ENCODE peak calls at places on chromosomes 11 and 22, in eight cellular contexts. One of them, this sample, is unnamed.

GRCh38 chr11:9109858-9110731 is 18.7 kb upstream of the SCUBE2 start:
- DNase-seq in NCI-H146: no peak
- DNase-seq in fibroblast of the aortic adventitia: no peak
- DNase-seq in WTC11: no peak
- DNase-seq in AG09309: no peak
- DNase-seq in DMS79 treated with DMSO at 0.1 percent for 48 hours: no peak
- DNase-seq in head of caudate nucleus: no peak
- DNase-seq in sciatic nerve: no peak
- DNase-seq in this sample: no peak

GRCh38 chr11:79314906-79315689 is 125.7 kb downstream of the TENM4 start:
- DNase-seq in NCI-H146: no peak
- DNase-seq in fibroblast of the aortic adventitia: peak
- DNase-seq in WTC11: peak
- DNase-seq in AG09309: no peak
- DNase-seq in DMS79 treated with DMSO at 0.1 percent for 48 hours: no peak
- DNase-seq in head of caudate nucleus: no peak
- DNase-seq in sciatic nerve: no peak
- DNase-seq in this sample: peak

GRCh38 chr22:40215266-40215665 is 37.5 kb downstream of the TNRC6B start:
- DNase-seq in NCI-H146: no peak
- DNase-seq in fibroblast of the aortic adventitia: no peak
- DNase-seq in WTC11: no peak
- DNase-seq in AG09309: no peak
- DNase-seq in DMS79 treated with DMSO at 0.1 percent for 48 hours: no peak
- DNase-seq in head of caudate nucleus: peak
- DNase-seq in sciatic nerve: no peak
- DNase-seq in this sample: peak

GRCh38 chr11:48148749-48149148 is 67.9 kb upstream of the OR4B1 start:
- DNase-seq in NCI-H146: no peak
- DNase-seq in fibroblast of the aortic adventitia: peak
- DNase-seq in WTC11: no peak
- DNase-seq in AG09309: no peak
- DNase-seq in DMS79 treated with DMSO at 0.1 percent for 48 hours: no peak
- DNase-seq in head of caudate nucleus: no peak
- DNase-seq in sciatic nerve: no peak
- DNase-seq in this sample: peak

GRCh38 chr11:84097186-84097585 is 811.0 kb upstream of the CCDC90B start:
- DNase-seq in NCI-H146: no peak
- DNase-seq in fibroblast of the aortic adventitia: peak
- DNase-seq in WTC11: no peak
- DNase-seq in AG09309: no peak
- DNase-seq in DMS79 treated with DMSO at 0.1 percent for 48 hours: no peak
- DNase-seq in head of caudate nucleus: no peak
- DNase-seq in sciatic nerve: no peak
- DNase-seq in this sample: peak

GRCh38 chr11:95911369-95911759 is 12.5 kb downstream of the MTMR2 start:
- DNase-seq in NCI-H146: no peak
- DNase-seq in fibroblast of the aortic adventitia: no peak
- DNase-seq in WTC11: no peak
- DNase-seq in AG09309: no peak
- DNase-seq in DMS79 treated with DMSO at 0.1 percent for 48 hours: no peak
- DNase-seq in head of caudate nucleus: no peak
- DNase-seq in sciatic nerve: no peak
- DNase-seq in this sample: no peak

GRCh38 chr22:33579448-33580093 is 340.7 kb downstream of the LARGE1 start:
- DNase-seq in NCI-H146: peak
- DNase-seq in fibroblast of the aortic adventitia: peak
- DNase-seq in WTC11: peak
- DNase-seq in AG09309: peak
- DNase-seq in DMS79 treated with DMSO at 0.1 percent for 48 hours: no peak
- DNase-seq in head of caudate nucleus: peak
- DNase-seq in sciatic nerve: peak
- DNase-seq in this sample: peak

GRCh38 chr11:95923730-95924413 is at the start of gene MTMR2:
- DNase-seq in NCI-H146: peak
- DNase-seq in fibroblast of the aortic adventitia: peak
- DNase-seq in WTC11: peak
- DNase-seq in AG09309: no peak
- DNase-seq in DMS79 treated with DMSO at 0.1 percent for 48 hours: peak
- DNase-seq in head of caudate nucleus: peak
- DNase-seq in sciatic nerve: peak
- DNase-seq in this sample: peak

GRCh38 chr22:32804823-32805585 is 3.5 kb downstream of the TIMP3 start:
- DNase-seq in NCI-H146: no peak
- DNase-seq in fibroblast of the aortic adventitia: no peak
- DNase-seq in WTC11: no peak
- DNase-seq in AG09309: no peak
- DNase-seq in DMS79 treated with DMSO at 0.1 percent for 48 hours: no peak
- DNase-seq in head of caudate nucleus: no peak
- DNase-seq in sciatic nerve: no peak
- DNase-seq in this sample: no peak

GRCh38 chr11:721347-721912 is 15.4 kb downstream of the EPS8L2 start:
- DNase-seq in NCI-H146: peak
- DNase-seq in fibroblast of the aortic adventitia: no peak
- DNase-seq in WTC11: no peak
- DNase-seq in AG09309: no peak
- DNase-seq in DMS79 treated with DMSO at 0.1 percent for 48 hours: no peak
- DNase-seq in head of caudate nucleus: no peak
- DNase-seq in sciatic nerve: no peak
- DNase-seq in this sample: no peak

GRCh38 chr11:3128356-3129180 is 36.5 kb downstream of the OSBPL5 start:
- DNase-seq in NCI-H146: no peak
- DNase-seq in fibroblast of the aortic adventitia: no peak
- DNase-seq in WTC11: no peak
- DNase-seq in AG09309: no peak
- DNase-seq in DMS79 treated with DMSO at 0.1 percent for 48 hours: no peak
- DNase-seq in head of caudate nucleus: no peak
- DNase-seq in sciatic nerve: no peak
- DNase-seq in this sample: no peak

GRCh38 chr11:123431619-123432018 is 1.6 kb downstream of the GRAMD1B start:
- DNase-seq in NCI-H146: no peak
- DNase-seq in fibroblast of the aortic adventitia: no peak
- DNase-seq in WTC11: no peak
- DNase-seq in AG09309: no peak
- DNase-seq in DMS79 treated with DMSO at 0.1 percent for 48 hours: peak
- DNase-seq in head of caudate nucleus: no peak
- DNase-seq in sciatic nerve: no peak
- DNase-seq in this sample: no peak

GRCh38 chr11:133911169-133911568 is 45.6 kb downstream of the IGSF9B start:
- DNase-seq in NCI-H146: no peak
- DNase-seq in fibroblast of the aortic adventitia: no peak
- DNase-seq in WTC11: no peak
- DNase-seq in AG09309: no peak
- DNase-seq in DMS79 treated with DMSO at 0.1 percent for 48 hours: no peak
- DNase-seq in head of caudate nucleus: no peak
- DNase-seq in sciatic nerve: no peak
- DNase-seq in this sample: no peak

GRCh38 chr11:15342163-15342562 is 227.4 kb downstream of the INSC start:
- DNase-seq in NCI-H146: no peak
- DNase-seq in fibroblast of the aortic adventitia: no peak
- DNase-seq in WTC11: no peak
- DNase-seq in AG09309: no peak
- DNase-seq in DMS79 treated with DMSO at 0.1 percent for 48 hours: no peak
- DNase-seq in head of caudate nucleus: no peak
- DNase-seq in sciatic nerve: no peak
- DNase-seq in this sample: no peak